ENCODE peak calls at places on chromosomes 13 and 19, in nine cellular contexts. F is hepatocyte, R is GM23248, H is HCT116, S is SK-N-SH, A is MM.1S, O is neural progenitor cell, L is OCI-LY7, P is GM23338. I is an unnamed sample.

GRCh38 chr19:30353394-30353793 is 18.8 kb upstream of the ZNF536 start:
- DNase-seq in F (no peak), R (no peak), H (no peak), S (no peak), A (no peak), O (no peak), L (no peak), P (no peak), I (no peak)

GRCh38 chr19:44604241-44604640 is 9.1 kb upstream of the IGSF23 start:
- DNase-seq in F (no peak), R (no peak), H (no peak), S (no peak), A (no peak), O (no peak), L (no peak), P (no peak), I (no peak)

GRCh38 chr13:111153279-111153976 is 38.3 kb downstream of the ARHGEF7 start:
- DNase-seq in F (peak; percentile 96), R (peak; percentile 94), H (peak; percentile 75), S (peak; percentile 98), A (peak; percentile 90), O (peak; percentile 96), L (peak; percentile 81), P (peak; percentile 94), I (peak; percentile 82)

GRCh38 chr19:29714371-29714952 is 599 bp downstream of the C19orf12 start:
- DNase-seq in F (no peak), R (peak; percentile 10), H (no peak), S (no peak), A (no peak), O (no peak), L (no peak), P (no peak), I (no peak)

GRCh38 chr13:98938801-98939200 is 39.1 kb downstream of the DOCK9 start:
- DNase-seq in F (no peak), R (no peak), H (no peak), S (no peak), A (no peak), O (peak; percentile 41), L (no peak), P (peak; percentile 66), I (no peak)

GRCh38 chr13:97125051-97125809 is 96.9 kb upstream of the MBNL2 start:
- DNase-seq in F (peak; percentile 88), R (peak; percentile 85), H (peak; percentile 75), S (peak; percentile 50), A (no peak), O (peak; percentile 38), L (no peak), P (peak; percentile 44), I (peak; percentile 80)

GRCh38 chr13:113209336-113209879 is at the start of gene CUL4A:
- DNase-seq in F (peak; percentile 92), R (peak; percentile 95), H (peak; percentile 31), S (peak; percentile 90), A (peak; percentile 70), O (peak; percentile 95), L (peak; percentile 61), P (peak; percentile 92), I (peak; percentile 55)

GRCh38 chr13:33150146-33150545 is 133.9 kb downstream of the KL start:
- DNase-seq in F (no peak), R (peak; percentile 48), H (no peak), S (no peak), A (no peak), O (no peak), L (no peak), P (no peak), I (peak; percentile 56)

GRCh38 chr19:29596885-29597525 is 9.1 kb upstream of the POP4 start:
- DNase-seq in F (peak; percentile 37), R (peak; percentile 43), H (no peak), S (no peak), A (no peak), O (peak; percentile 59), L (no peak), P (peak; percentile 56), I (peak; percentile 43)

GRCh38 chr19:39765091-39766076 is 13.3 kb upstream of the LEUTX start:
- DNase-seq in F (peak; percentile 77), R (peak; percentile 67), H (peak; percentile 36), S (peak; percentile 29), A (peak; percentile 31), O (peak; percentile 83), L (peak; percentile 61), P (peak; percentile 88), I (peak; percentile 57)

GRCh38 chr13:110475117-110475516 is 86.4 kb downstream of the RAB20 start:
- DNase-seq in F (no peak), R (no peak), H (no peak), S (no peak), A (no peak), O (no peak), L (no peak), P (no peak), I (no peak)

GRCh38 chr13:78586706-78587105 is 16.6 kb downstream of the POU4F1 start:
- DNase-seq in F (no peak), R (no peak), H (no peak), S (no peak), A (no peak), O (peak; percentile 91), L (no peak), P (peak; percentile 96), I (no peak)

GRCh38 chr13:39422845-39423565 is 180.0 kb downstream of the LHFPL6 start:
- DNase-seq in F (no peak), R (peak; percentile 21), H (no peak), S (no peak), A (no peak), O (no peak), L (no peak), P (peak; percentile 38), I (no peak)

GRCh38 chr13:35599385-35599784 is 122.9 kb upstream of the MAB21L1 start:
- DNase-seq in F (no peak), R (peak; percentile 1), H (no peak), S (no peak), A (no peak), O (peak; percentile 6), L (no peak), P (peak; percentile 41), I (no peak)

DNA sequence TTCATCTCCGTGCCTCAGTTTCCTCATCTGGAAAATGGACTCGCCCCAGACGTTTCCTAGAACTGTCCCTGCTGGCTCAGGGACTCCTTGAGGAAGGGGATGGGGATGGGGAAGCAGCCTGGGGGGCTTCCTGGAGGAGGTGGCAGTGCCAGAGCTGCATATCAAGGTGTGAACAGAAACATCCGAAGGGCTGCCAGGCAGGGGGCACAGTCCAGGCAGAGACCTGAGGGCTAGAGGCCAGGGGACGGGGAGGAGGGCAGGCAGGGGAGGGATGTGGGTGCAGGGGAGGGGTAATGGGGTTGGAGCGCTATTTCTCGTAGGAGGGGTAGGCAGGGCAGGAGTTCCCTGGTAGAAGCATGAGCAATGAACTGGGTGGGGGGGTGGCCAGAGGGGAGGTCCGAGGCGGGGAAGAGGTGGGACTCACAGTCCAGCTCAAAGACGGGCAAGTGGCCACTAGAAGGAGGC is 3.6 kb upstream of the ELANE start:
- DNase-seq in F (no peak), R (peak; percentile 40), H (no peak), S (no peak), A (no peak), O (no peak), L (no peak), P (no peak), I (no peak)
- TF ChIP-seq EZH2phosphoT487 in F (no peak), R (no peak), H (no peak), S (no peak), A (no peak), O (no peak), L (no peak), P (no peak), I (no peak)

DNA sequence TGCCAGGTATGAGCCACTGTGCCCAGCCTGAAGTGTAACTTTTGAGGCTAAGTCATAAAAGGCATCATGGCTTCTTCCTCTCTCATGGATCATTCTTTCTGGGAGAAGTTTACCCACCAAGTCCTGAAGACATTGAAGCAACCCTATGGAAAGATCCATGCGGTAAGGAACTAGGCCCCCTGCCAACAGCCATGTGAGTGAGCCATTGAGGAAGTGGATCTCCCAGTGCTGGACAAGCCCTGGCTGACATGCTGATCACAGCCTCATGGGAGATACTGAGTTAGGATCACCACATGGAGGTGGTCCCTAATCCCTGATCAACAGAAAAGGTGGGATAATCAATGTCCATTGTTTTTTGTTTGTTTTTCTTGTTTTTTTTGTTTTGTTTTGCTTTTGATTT is 3.3 kb upstream of the NUDT19 start:
- DNase-seq in F (no peak), R (no peak), H (no peak), S (no peak), A (no peak), O (no peak), L (no peak), P (no peak), I (no peak)
- TF ChIP-seq EZH2phosphoT487 in F (no peak), R (no peak), H (no peak), S (no peak), A (no peak), O (no peak), L (no peak), P (no peak), I (no peak)

GRCh38 chr19:48618278-48618915 is 581 bp downstream of the RPL18 start:
- DNase-seq in F (peak; percentile 24), R (peak; percentile 43), H (no peak), S (no peak), A (peak; percentile 9), O (no peak), L (no peak), P (no peak), I (no peak)
- TF ChIP-seq EZH2phosphoT487 in F (no peak), R (no peak), H (no peak), S (no peak), A (no peak), O (no peak), L (no peak), P (no peak), I (no peak)

GRCh38 chr13:93915269-93915809 is 564.1 kb downstream of the DCT start:
- DNase-seq in F (no peak), R (peak; percentile 86), H (no peak), S (no peak), A (no peak), O (no peak), L (no peak), P (no peak), I (no peak)
- TF ChIP-seq EZH2phosphoT487 in F (no peak), R (no peak), H (no peak), S (no peak), A (no peak), O (no peak), L (no peak), P (no peak), I (no peak)